ENCODE peak calls at places on chromosomes 6 and 20, in four cellular contexts. Q, K, Z and C are unnamed samples.

GRCh38 chr20:12207875-12208274 is 290.2 kb downstream of the BTBD3 start:
- DNase-seq in Q (peak; percentile 80), K (no peak), Z (no peak), C (no peak)

GRCh38 chr20:32534661-32535240 is 50.4 kb downstream of the NOL4L start:
- DNase-seq in Q (no peak), K (no peak), Z (no peak), C (no peak)

GRCh38 chr20:2053615-2054014 is 48.0 kb upstream of the STK35 start:
- DNase-seq in Q (no peak), K (no peak), Z (no peak), C (no peak)

GRCh38 chr6:56770011-56770520 is 127.4 kb upstream of the DST start:
- DNase-seq in Q (no peak), K (no peak), Z (no peak), C (no peak)

GRCh38 chr20:58026361-58026760 is 202.1 kb downstream of the ANKRD60 start:
- DNase-seq in Q (no peak), K (no peak), Z (no peak), C (no peak)

GRCh38 chr6:148747145-148747492 is 289 bp downstream of the UST start:
- DNase-seq in Q (no peak), K (no peak), Z (no peak), C (peak; percentile 32)

GRCh38 chr6:132085731-132086130 is 134.6 kb upstream of the CCN2 start:
- DNase-seq in Q (no peak), K (no peak), Z (no peak), C (no peak)

GRCh38 chr20:46923550-46923949 is 28.9 kb downstream of the EYA2 start:
- DNase-seq in Q (no peak), K (no peak), Z (no peak), C (no peak)

GRCh38 chr6:101296184-101296583 is 97.3 kb upstream of the GRIK2 start:
- DNase-seq in Q (no peak), K (no peak), Z (peak; percentile 69), C (no peak)

GRCh38 chr20:61989741-61990140 is 75.9 kb downstream of the TAF4 start:
- DNase-seq in Q (no peak), K (no peak), Z (no peak), C (no peak)

GRCh38 chr20:34979366-34980153 is 23.9 kb downstream of the MYH7B start:
- DNase-seq in Q (no peak), K (no peak), Z (no peak), C (no peak)

GRCh38 chr20:5215592-5216304 is 88.9 kb downstream of the CDS2 start:
- DNase-seq in Q (no peak), K (no peak), Z (no peak), C (no peak)

GRCh38 chr20:19975436-19975799 is 41.7 kb upstream of the NAA20 start:
- DNase-seq in Q (no peak), K (no peak), Z (no peak), C (peak; percentile 62)

GRCh38 chr20:5863040-5863811 is 87.1 kb downstream of the TRMT6 start:
- DNase-seq in Q (no peak), K (no peak), Z (peak; percentile 57), C (peak; percentile 9)

GRCh38 chr20:9903048-9903651 is 64.3 kb upstream of the PAK5 start:
- DNase-seq in Q (peak; percentile 50), K (no peak), Z (no peak), C (no peak)

GRCh38 chr6:164106345-164106769 is 691.8 kb downstream of the QKI start:
- DNase-seq in Q (peak; percentile 39), K (no peak), Z (no peak), C (peak; percentile 33)

GRCh38 chr6:15360300-15360699 is 114.4 kb downstream of the JARID2 start:
- DNase-seq in Q (no peak), K (no peak), Z (no peak), C (no peak)

GRCh38 chr6:130602151-130602770 is 224.9 kb upstream of the SMLR1 start:
- DNase-seq in Q (no peak), K (no peak), Z (peak; percentile 91), C (no peak)